ENCODE peak calls at places on chromosomes 11 and 22, in nine cellular contexts. B, E, O, M, I, D, X, T and H are unnamed samples.

GRCh38 chr22:19290400-19291217 is 910 bp downstream of the CLTCL1 start:
- DNase-seq in B (peak), E (no peak), O (no peak), M (no peak), I (no peak), D (no peak), X (no peak), T (no peak), H (no peak)

GRCh38 chr11:69562816-69563215 is 78.1 kb upstream of the CCND1 start:
- DNase-seq in B (no peak), E (no peak), O (no peak), M (no peak), I (no peak), D (no peak), X (no peak), T (no peak), H (no peak)

GRCh38 chr22:42330953-42331525 is 60.6 kb upstream of the TCF20 start:
- DNase-seq in B (no peak), E (no peak), O (no peak), M (no peak), I (no peak), D (no peak), X (no peak), T (no peak), H (no peak)

GRCh38 chr11:67265633-67266423 is 445 bp upstream of the GRK2 start:
- DNase-seq in B (no peak), E (no peak), O (peak), M (peak), I (peak), D (peak), X (peak), T (peak), H (no peak)

GRCh38 chr11:104694259-104695070 is 203.8 kb downstream of the CASP12 start:
- DNase-seq in B (peak), E (no peak), O (no peak), M (no peak), I (no peak), D (peak), X (no peak), T (no peak), H (no peak)

GRCh38 chr22:22788460-22789037 is 99.1 kb upstream of the IGLL5 start:
- DNase-seq in B (no peak), E (no peak), O (no peak), M (no peak), I (no peak), D (no peak), X (no peak), T (no peak), H (no peak)

GRCh38 chr22:38148252-38148651 is 33.4 kb downstream of the PLA2G6 start:
- DNase-seq in B (peak), E (no peak), O (no peak), M (peak), I (no peak), D (no peak), X (no peak), T (no peak), H (no peak)

GRCh38 chr22:38336699-38337098 is 19.5 kb upstream of the CSNK1E start:
- DNase-seq in B (no peak), E (no peak), O (no peak), M (no peak), I (no peak), D (no peak), X (no peak), T (no peak), H (no peak)

GRCh38 chr11:28086569-28086968 is 21.4 kb downstream of the KIF18A start:
- DNase-seq in B (peak), E (peak), O (no peak), M (peak), I (no peak), D (no peak), X (no peak), T (no peak), H (no peak)

GRCh38 chr11:77381749-77382693 is 80.5 kb upstream of the GDPD4 start:
- DNase-seq in B (peak), E (no peak), O (no peak), M (peak), I (no peak), D (peak), X (no peak), T (no peak), H (peak)

GRCh38 chr11:126411971-126412381 is 56.5 kb downstream of the ST3GAL4 start:
- DNase-seq in B (no peak), E (no peak), O (no peak), M (no peak), I (no peak), D (no peak), X (no peak), T (no peak), H (no peak)

GRCh38 chr11:77518471-77518870 is 44.6 kb upstream of the PAK1 start:
- DNase-seq in B (no peak), E (no peak), O (no peak), M (no peak), I (no peak), D (no peak), X (no peak), T (no peak), H (no peak)

GRCh38 chr11:16856022-16856471 is 117.6 kb downstream of the C11orf58 start:
- DNase-seq in B (no peak), E (no peak), O (no peak), M (no peak), I (no peak), D (no peak), X (no peak), T (no peak), H (no peak)

GRCh38 chr11:87879118-87879517 is 296.1 kb downstream of the RAB38 start:
- DNase-seq in B (no peak), E (no peak), O (no peak), M (peak), I (no peak), D (no peak), X (no peak), T (no peak), H (peak)

GRCh38 chr11:121416909-121417567 is 35.1 kb upstream of the SORL1 start:
- DNase-seq in B (peak), E (no peak), O (peak), M (peak), I (peak), D (peak), X (no peak), T (peak), H (peak)

GRCh38 chr22:33811686-33812085 is 108.6 kb downstream of the LARGE1 start:
- DNase-seq in B (no peak), E (peak), O (no peak), M (peak), I (no peak), D (no peak), X (no peak), T (no peak), H (no peak)

GRCh38 chr22:26848244-26848920 is 191.0 kb downstream of the MIAT start:
- DNase-seq in B (peak), E (no peak), O (no peak), M (no peak), I (no peak), D (peak), X (no peak), T (no peak), H (no peak)

GRCh38 chr11:36034572-36035331 is 90.9 kb downstream of the LDLRAD3 start:
- DNase-seq in B (peak), E (peak), O (no peak), M (peak), I (no peak), D (peak), X (no peak), T (no peak), H (peak)

GRCh38 chr11:11038339-11039248 is 180.7 kb upstream of the ZBED5 start:
- DNase-seq in B (no peak), E (no peak), O (no peak), M (no peak), I (no peak), D (no peak), X (no peak), T (no peak), H (no peak)

GRCh38 chr11:17066691-17067090 is 10.8 kb downstream of the RPS13 start:
- DNase-seq in B (no peak), E (no peak), O (no peak), M (peak), I (no peak), D (no peak), X (no peak), T (no peak), H (no peak)

GRCh38 chr11:29627541-29627940 is 389.3 kb downstream of the KCNA4 start:
- DNase-seq in B (peak), E (no peak), O (no peak), M (no peak), I (no peak), D (no peak), X (no peak), T (no peak), H (no peak)

GRCh38 chr11:2268911-2269600 is 1.3 kb downstream of the ASCL2 start:
- DNase-seq in B (no peak), E (no peak), O (peak), M (no peak), I (no peak), D (no peak), X (peak), T (peak), H (no peak)

GRCh38 chr22:32476804-32477203 is 2.2 kb downstream of the FBXO7 start:
- DNase-seq in B (no peak), E (no peak), O (no peak), M (no peak), I (no peak), D (no peak), X (no peak), T (no peak), H (no peak)

GRCh38 chr11:65851083-65851579 is 6.8 kb downstream of the CFL1 start:
- DNase-seq in B (no peak), E (no peak), O (no peak), M (no peak), I (no peak), D (peak), X (no peak), T (no peak), H (no peak)

GRCh38 chr11:7353100-7353499 is 101.4 kb downstream of the SYT9 start:
- DNase-seq in B (no peak), E (no peak), O (no peak), M (peak), I (no peak), D (peak), X (no peak), T (no peak), H (peak)